ENCODE peak calls at places on chromosomes 6 and 20, in nine cellular contexts. One of them, this sample, is unnamed.

GRCh38 chr6:54579011-54579410 is 267.6 kb upstream of the FAM83B start:
- DNase-seq in foreskin fibroblast: peak
- DNase-seq in CD4-positive, CD25-positive, alpha-beta regulatory T cell: no peak
- DNase-seq in activated naive CD8-positive, alpha-beta T cell treated with anti-CD3 and anti-CD28 coated beads for 36 hours: no peak
- DNase-seq in endothelial cell: no peak
- DNase-seq in GM04504: no peak
- DNase-seq in naive thymus-derived CD4-positive, alpha-beta T cell: no peak
- DNase-seq in GM12865: no peak
- DNase-seq in left lobe of liver: no peak
- DNase-seq in this sample: no peak

GRCh38 chr6:113076817-113077216 is 729.7 kb downstream of the RFPL4B start:
- DNase-seq in foreskin fibroblast: no peak
- DNase-seq in activated naive CD8-positive, alpha-beta T cell treated with anti-CD3 and anti-CD28 coated beads for 36 hours: no peak
- DNase-seq in left lobe of liver: no peak
- DNase-seq in GM12865: no peak
- DNase-seq in CD4-positive, CD25-positive, alpha-beta regulatory T cell: no peak
- DNase-seq in endothelial cell: no peak
- DNase-seq in naive thymus-derived CD4-positive, alpha-beta T cell: no peak
- DNase-seq in GM04504: no peak
- DNase-seq in this sample: no peak

GRCh38 chr6:15499125-15499524 is 163.7 kb downstream of the DTNBP1 start:
- DNase-seq in GM04504: no peak
- DNase-seq in foreskin fibroblast: no peak
- DNase-seq in GM12865: no peak
- DNase-seq in activated naive CD8-positive, alpha-beta T cell treated with anti-CD3 and anti-CD28 coated beads for 36 hours: no peak
- DNase-seq in endothelial cell: no peak
- DNase-seq in naive thymus-derived CD4-positive, alpha-beta T cell: no peak
- DNase-seq in CD4-positive, CD25-positive, alpha-beta regulatory T cell: no peak
- DNase-seq in left lobe of liver: no peak
- DNase-seq in this sample: no peak

GRCh38 chr6:101605874-101606273 is 212.4 kb downstream of the GRIK2 start:
- DNase-seq in CD4-positive, CD25-positive, alpha-beta regulatory T cell: no peak
- DNase-seq in GM12865: peak
- DNase-seq in foreskin fibroblast: no peak
- DNase-seq in endothelial cell: no peak
- DNase-seq in activated naive CD8-positive, alpha-beta T cell treated with anti-CD3 and anti-CD28 coated beads for 36 hours: no peak
- DNase-seq in GM04504: no peak
- DNase-seq in left lobe of liver: no peak
- DNase-seq in naive thymus-derived CD4-positive, alpha-beta T cell: no peak
- DNase-seq in this sample: no peak

GRCh38 chr20:31414381-31414780 is 8.4 kb upstream of the DEFB121 start:
- DNase-seq in naive thymus-derived CD4-positive, alpha-beta T cell: no peak
- DNase-seq in foreskin fibroblast: no peak
- DNase-seq in GM04504: no peak
- DNase-seq in activated naive CD8-positive, alpha-beta T cell treated with anti-CD3 and anti-CD28 coated beads for 36 hours: no peak
- DNase-seq in GM12865: no peak
- DNase-seq in CD4-positive, CD25-positive, alpha-beta regulatory T cell: no peak
- DNase-seq in left lobe of liver: no peak
- DNase-seq in endothelial cell: no peak
- DNase-seq in this sample: no peak

GRCh38 chr6:148364056-148364844 is 21.6 kb downstream of the SASH1 start:
- DNase-seq in endothelial cell: no peak
- DNase-seq in activated naive CD8-positive, alpha-beta T cell treated with anti-CD3 and anti-CD28 coated beads for 36 hours: no peak
- DNase-seq in GM04504: peak
- DNase-seq in foreskin fibroblast: peak
- DNase-seq in CD4-positive, CD25-positive, alpha-beta regulatory T cell: no peak
- DNase-seq in left lobe of liver: peak
- DNase-seq in GM12865: no peak
- DNase-seq in naive thymus-derived CD4-positive, alpha-beta T cell: no peak
- DNase-seq in this sample: no peak

GRCh38 chr20:59571151-59571550 is 33.2 kb upstream of the PHACTR3 start:
- DNase-seq in CD4-positive, CD25-positive, alpha-beta regulatory T cell: no peak
- DNase-seq in GM12865: no peak
- DNase-seq in naive thymus-derived CD4-positive, alpha-beta T cell: no peak
- DNase-seq in activated naive CD8-positive, alpha-beta T cell treated with anti-CD3 and anti-CD28 coated beads for 36 hours: no peak
- DNase-seq in endothelial cell: no peak
- DNase-seq in GM04504: no peak
- DNase-seq in left lobe of liver: no peak
- DNase-seq in foreskin fibroblast: no peak
- DNase-seq in this sample: no peak

GRCh38 chr6:83511901-83512681 is at the start of gene PRSS35:
- DNase-seq in foreskin fibroblast: peak
- DNase-seq in endothelial cell: peak
- DNase-seq in CD4-positive, CD25-positive, alpha-beta regulatory T cell: no peak
- DNase-seq in activated naive CD8-positive, alpha-beta T cell treated with anti-CD3 and anti-CD28 coated beads for 36 hours: peak
- DNase-seq in GM04504: no peak
- DNase-seq in left lobe of liver: peak
- DNase-seq in GM12865: peak
- DNase-seq in naive thymus-derived CD4-positive, alpha-beta T cell: no peak
- DNase-seq in this sample: peak

GRCh38 chr6:139369568-139370046 is 4.8 kb downstream of the CITED2 start:
- DNase-seq in naive thymus-derived CD4-positive, alpha-beta T cell: peak
- DNase-seq in GM12865: peak
- DNase-seq in GM04504: peak
- DNase-seq in foreskin fibroblast: peak
- DNase-seq in left lobe of liver: no peak
- DNase-seq in CD4-positive, CD25-positive, alpha-beta regulatory T cell: peak
- DNase-seq in activated naive CD8-positive, alpha-beta T cell treated with anti-CD3 and anti-CD28 coated beads for 36 hours: no peak
- DNase-seq in endothelial cell: no peak
- DNase-seq in this sample: no peak

GRCh38 chr20:49400410-49400809 is 82.1 kb downstream of the KCNB1 start:
- DNase-seq in GM12865: no peak
- DNase-seq in CD4-positive, CD25-positive, alpha-beta regulatory T cell: no peak
- DNase-seq in left lobe of liver: no peak
- DNase-seq in naive thymus-derived CD4-positive, alpha-beta T cell: no peak
- DNase-seq in foreskin fibroblast: no peak
- DNase-seq in activated naive CD8-positive, alpha-beta T cell treated with anti-CD3 and anti-CD28 coated beads for 36 hours: no peak
- DNase-seq in GM04504: no peak
- DNase-seq in endothelial cell: no peak
- DNase-seq in this sample: no peak

GRCh38 chr6:37005061-37005810 is at the start of gene FGD2:
- DNase-seq in CD4-positive, CD25-positive, alpha-beta regulatory T cell: no peak
- DNase-seq in GM04504: no peak
- DNase-seq in foreskin fibroblast: no peak
- DNase-seq in endothelial cell: no peak
- DNase-seq in GM12865: peak
- DNase-seq in left lobe of liver: no peak
- DNase-seq in activated naive CD8-positive, alpha-beta T cell treated with anti-CD3 and anti-CD28 coated beads for 36 hours: no peak
- DNase-seq in naive thymus-derived CD4-positive, alpha-beta T cell: no peak
- DNase-seq in this sample: no peak

GRCh38 chr20:57267158-57267821 is 849 bp upstream of the BMP7 start:
- DNase-seq in GM12865: no peak
- DNase-seq in GM04504: no peak
- DNase-seq in left lobe of liver: no peak
- DNase-seq in CD4-positive, CD25-positive, alpha-beta regulatory T cell: no peak
- DNase-seq in endothelial cell: no peak
- DNase-seq in naive thymus-derived CD4-positive, alpha-beta T cell: no peak
- DNase-seq in foreskin fibroblast: no peak
- DNase-seq in activated naive CD8-positive, alpha-beta T cell treated with anti-CD3 and anti-CD28 coated beads for 36 hours: no peak
- DNase-seq in this sample: no peak

GRCh38 chr20:32743237-32744112 is at the start of gene COMMD7:
- DNase-seq in activated naive CD8-positive, alpha-beta T cell treated with anti-CD3 and anti-CD28 coated beads for 36 hours: peak
- DNase-seq in GM12865: peak
- DNase-seq in naive thymus-derived CD4-positive, alpha-beta T cell: peak
- DNase-seq in left lobe of liver: peak
- DNase-seq in GM04504: no peak
- DNase-seq in endothelial cell: peak
- DNase-seq in CD4-positive, CD25-positive, alpha-beta regulatory T cell: peak
- DNase-seq in foreskin fibroblast: peak
- DNase-seq in this sample: peak

GRCh38 chr6:38755207-38755606 is 40.1 kb downstream of the DNAH8 start:
- DNase-seq in activated naive CD8-positive, alpha-beta T cell treated with anti-CD3 and anti-CD28 coated beads for 36 hours: no peak
- DNase-seq in naive thymus-derived CD4-positive, alpha-beta T cell: no peak
- DNase-seq in endothelial cell: no peak
- DNase-seq in left lobe of liver: no peak
- DNase-seq in GM12865: no peak
- DNase-seq in foreskin fibroblast: no peak
- DNase-seq in GM04504: no peak
- DNase-seq in CD4-positive, CD25-positive, alpha-beta regulatory T cell: no peak
- DNase-seq in this sample: no peak

GRCh38 chr6:12911387-12911960 is 194.9 kb downstream of the PHACTR1 start:
- DNase-seq in endothelial cell: peak
- DNase-seq in activated naive CD8-positive, alpha-beta T cell treated with anti-CD3 and anti-CD28 coated beads for 36 hours: no peak
- DNase-seq in foreskin fibroblast: peak
- DNase-seq in left lobe of liver: no peak
- DNase-seq in GM12865: peak
- DNase-seq in naive thymus-derived CD4-positive, alpha-beta T cell: no peak
- DNase-seq in CD4-positive, CD25-positive, alpha-beta regulatory T cell: peak
- DNase-seq in GM04504: no peak
- DNase-seq in this sample: no peak

GRCh38 chr20:40754372-40754943 is 65.4 kb upstream of the MAFB start:
- DNase-seq in left lobe of liver: peak
- DNase-seq in endothelial cell: no peak
- DNase-seq in CD4-positive, CD25-positive, alpha-beta regulatory T cell: no peak
- DNase-seq in GM12865: no peak
- DNase-seq in foreskin fibroblast: peak
- DNase-seq in GM04504: no peak
- DNase-seq in activated naive CD8-positive, alpha-beta T cell treated with anti-CD3 and anti-CD28 coated beads for 36 hours: no peak
- DNase-seq in naive thymus-derived CD4-positive, alpha-beta T cell: no peak
- DNase-seq in this sample: no peak

GRCh38 chr6:26156105-26156849 is 69.0 kb downstream of the HFE start:
- DNase-seq in GM12865: peak
- DNase-seq in endothelial cell: peak
- DNase-seq in activated naive CD8-positive, alpha-beta T cell treated with anti-CD3 and anti-CD28 coated beads for 36 hours: peak
- DNase-seq in left lobe of liver: peak
- DNase-seq in naive thymus-derived CD4-positive, alpha-beta T cell: peak
- DNase-seq in GM04504: peak
- DNase-seq in CD4-positive, CD25-positive, alpha-beta regulatory T cell: peak
- DNase-seq in foreskin fibroblast: peak
- DNase-seq in this sample: peak

GRCh38 chr6:55578537-55579363 is at the start of gene HMGCLL1:
- DNase-seq in CD4-positive, CD25-positive, alpha-beta regulatory T cell: no peak
- DNase-seq in left lobe of liver: no peak
- DNase-seq in naive thymus-derived CD4-positive, alpha-beta T cell: no peak
- DNase-seq in GM04504: no peak
- DNase-seq in GM12865: no peak
- DNase-seq in activated naive CD8-positive, alpha-beta T cell treated with anti-CD3 and anti-CD28 coated beads for 36 hours: no peak
- DNase-seq in foreskin fibroblast: peak
- DNase-seq in endothelial cell: peak
- DNase-seq in this sample: peak

GRCh38 chr20:38109657-38110524 is 55.2 kb downstream of the TGM2 start:
- DNase-seq in naive thymus-derived CD4-positive, alpha-beta T cell: no peak
- DNase-seq in endothelial cell: no peak
- DNase-seq in foreskin fibroblast: peak
- DNase-seq in activated naive CD8-positive, alpha-beta T cell treated with anti-CD3 and anti-CD28 coated beads for 36 hours: no peak
- DNase-seq in CD4-positive, CD25-positive, alpha-beta regulatory T cell: no peak
- DNase-seq in GM12865: no peak
- DNase-seq in left lobe of liver: peak
- DNase-seq in GM04504: peak
- DNase-seq in this sample: no peak

GRCh38 chr6:114997813-114998292 is 655.0 kb upstream of the HS3ST5 start:
- DNase-seq in endothelial cell: no peak
- DNase-seq in CD4-positive, CD25-positive, alpha-beta regulatory T cell: no peak
- DNase-seq in foreskin fibroblast: no peak
- DNase-seq in activated naive CD8-positive, alpha-beta T cell treated with anti-CD3 and anti-CD28 coated beads for 36 hours: no peak
- DNase-seq in left lobe of liver: no peak
- DNase-seq in naive thymus-derived CD4-positive, alpha-beta T cell: no peak
- DNase-seq in GM04504: no peak
- DNase-seq in GM12865: peak
- DNase-seq in this sample: no peak

GRCh38 chr6:149196091-149196490 is 121.4 kb upstream of the TAB2 start:
- DNase-seq in CD4-positive, CD25-positive, alpha-beta regulatory T cell: no peak
- DNase-seq in left lobe of liver: no peak
- DNase-seq in GM12865: no peak
- DNase-seq in foreskin fibroblast: no peak
- DNase-seq in endothelial cell: no peak
- DNase-seq in GM04504: no peak
- DNase-seq in naive thymus-derived CD4-positive, alpha-beta T cell: no peak
- DNase-seq in activated naive CD8-positive, alpha-beta T cell treated with anti-CD3 and anti-CD28 coated beads for 36 hours: no peak
- DNase-seq in this sample: no peak

GRCh38 chr20:52958206-52958605 is 14.0 kb upstream of the TSHZ2 start:
- DNase-seq in endothelial cell: no peak
- DNase-seq in GM12865: no peak
- DNase-seq in left lobe of liver: no peak
- DNase-seq in GM04504: no peak
- DNase-seq in CD4-positive, CD25-positive, alpha-beta regulatory T cell: no peak
- DNase-seq in foreskin fibroblast: peak
- DNase-seq in naive thymus-derived CD4-positive, alpha-beta T cell: no peak
- DNase-seq in activated naive CD8-positive, alpha-beta T cell treated with anti-CD3 and anti-CD28 coated beads for 36 hours: no peak
- DNase-seq in this sample: no peak

This sample was measured in WTC11.